ENCODE peak calls at places on chromosomes 3 and 15, in seven cellular contexts. M, H, K, T, D, B and F are unnamed samples.
A peak's percentile ranks its signal among the peaks of the same experiment; 100 is the strongest.

GRCh38 chr3:27312044-27312668 is 57.0 kb downstream of the NEK10 start:
- DNase-seq in M (no peak), H (no peak), K (no peak), T (peak; percentile 86), D (no peak), B (no peak), F (peak; percentile 18)

GRCh38 chr3:197003461-197004385 is 25.9 kb downstream of the MELTF start:
- DNase-seq in M (no peak), H (peak; percentile 50), K (no peak), T (peak; percentile 39), D (peak; percentile 67), B (no peak), F (peak; percentile 19)

GRCh38 chr3:149004622-149005021 is 13.3 kb downstream of the GYG1 start:
- DNase-seq in M (no peak), H (peak; percentile 48), K (no peak), T (peak; percentile 72), D (no peak), B (no peak), F (no peak)

GRCh38 chr3:105293441-105293840 is 73.3 kb upstream of the ALCAM start:
- DNase-seq in M (no peak), H (no peak), K (no peak), T (peak; percentile 60), D (no peak), B (no peak), F (no peak)

GRCh38 chr3:36461588-36461987 is 81.3 kb downstream of the STAC start:
- DNase-seq in M (no peak), H (no peak), K (no peak), T (no peak), D (no peak), B (no peak), F (no peak)

GRCh38 chr3:144586382-144586781 is 614.8 kb downstream of the DIPK2A start:
- DNase-seq in M (no peak), H (no peak), K (no peak), T (no peak), D (no peak), B (no peak), F (no peak)

GRCh38 chr15:75452364-75452967 is 976 bp upstream of the SIN3A start:
- DNase-seq in M (peak; percentile 85), H (peak; percentile 90), K (peak; percentile 94), T (peak; percentile 84), D (peak; percentile 95), B (peak; percentile 86), F (peak; percentile 53)

GRCh38 chr3:178367817-178368617 is 168.2 kb upstream of the KCNMB2 start:
- DNase-seq in M (peak; percentile 49), H (no peak), K (no peak), T (no peak), D (no peak), B (no peak), F (no peak)

GRCh38 chr15:46502668-46503067 is 867.8 kb downstream of the SQOR start:
- DNase-seq in M (no peak), H (no peak), K (no peak), T (peak; percentile 39), D (no peak), B (no peak), F (no peak)

GRCh38 chr15:89501646-89502045 is 5.3 kb upstream of the RHCG start:
- DNase-seq in M (no peak), H (no peak), K (peak; percentile 6), T (no peak), D (no peak), B (no peak), F (no peak)

GRCh38 chr15:66103293-66103590 is 150.3 kb downstream of the MEGF11 start:
- DNase-seq in M (no peak), H (no peak), K (no peak), T (no peak), D (no peak), B (no peak), F (no peak)

GRCh38 chr15:66099950-66100671 is 153.4 kb downstream of the MEGF11 start:
- DNase-seq in M (no peak), H (no peak), K (no peak), T (no peak), D (no peak), B (no peak), F (no peak)

GRCh38 chr15:66102563-66103292 is 150.8 kb downstream of the MEGF11 start:
- DNase-seq in M (no peak), H (peak; percentile 19), K (no peak), T (no peak), D (no peak), B (no peak), F (no peak)

GRCh38 chr15:66100761-66101160 is 152.8 kb downstream of the MEGF11 start:
- DNase-seq in M (no peak), H (no peak), K (no peak), T (no peak), D (no peak), B (no peak), F (no peak)

GRCh38 chr15:66101715-66102395 is 151.7 kb downstream of the MEGF11 start:
- DNase-seq in M (no peak), H (no peak), K (no peak), T (no peak), D (no peak), B (no peak), F (no peak)
- H3K27ac ChIP-seq in M (no peak overlapping the region), H (no peak overlapping the region), K (no peak overlapping the region), T (no peak overlapping the region), D (no peak overlapping the region), B (no peak overlapping the region), F (no peak overlapping the region)

GRCh38 chr15:60419752-60420151 is 22.0 kb upstream of the ANXA2 start:
- DNase-seq in M (no peak), H (no peak), K (no peak), T (no peak), D (no peak), B (no peak), F (no peak)

GRCh38 chr15:60416519-60416918 is 18.7 kb upstream of the ANXA2 start:
- DNase-seq in M (no peak), H (no peak), K (no peak), T (no peak), D (no peak), B (no peak), F (no peak)

GRCh38 chr15:60418095-60418494 is 20.3 kb upstream of the ANXA2 start:
- DNase-seq in M (no peak), H (no peak), K (no peak), T (no peak), D (no peak), B (no peak), F (no peak)

GRCh38 chr15:60414016-60414682 is 16.4 kb upstream of the ANXA2 start:
- DNase-seq in M (no peak), H (no peak), K (no peak), T (peak; percentile 81), D (no peak), B (no peak), F (no peak)

GRCh38 chr15:60417112-60417511 is 19.3 kb upstream of the ANXA2 start:
- DNase-seq in M (no peak), H (no peak), K (no peak), T (no peak), D (no peak), B (no peak), F (no peak)
- H3K4me1 ChIP-seq in M (peaks cover 5% of the 10 kb centered on the region), H (no peaks in the 10 kb centered on the region), K (no peaks in the 10 kb centered on the region), T (peaks cover 48% of the 10 kb centered on the region), D (no peaks in the 10 kb centered on the region), B (no peaks in the 10 kb centered on the region), F (no peaks in the 10 kb centered on the region)

DNA sequence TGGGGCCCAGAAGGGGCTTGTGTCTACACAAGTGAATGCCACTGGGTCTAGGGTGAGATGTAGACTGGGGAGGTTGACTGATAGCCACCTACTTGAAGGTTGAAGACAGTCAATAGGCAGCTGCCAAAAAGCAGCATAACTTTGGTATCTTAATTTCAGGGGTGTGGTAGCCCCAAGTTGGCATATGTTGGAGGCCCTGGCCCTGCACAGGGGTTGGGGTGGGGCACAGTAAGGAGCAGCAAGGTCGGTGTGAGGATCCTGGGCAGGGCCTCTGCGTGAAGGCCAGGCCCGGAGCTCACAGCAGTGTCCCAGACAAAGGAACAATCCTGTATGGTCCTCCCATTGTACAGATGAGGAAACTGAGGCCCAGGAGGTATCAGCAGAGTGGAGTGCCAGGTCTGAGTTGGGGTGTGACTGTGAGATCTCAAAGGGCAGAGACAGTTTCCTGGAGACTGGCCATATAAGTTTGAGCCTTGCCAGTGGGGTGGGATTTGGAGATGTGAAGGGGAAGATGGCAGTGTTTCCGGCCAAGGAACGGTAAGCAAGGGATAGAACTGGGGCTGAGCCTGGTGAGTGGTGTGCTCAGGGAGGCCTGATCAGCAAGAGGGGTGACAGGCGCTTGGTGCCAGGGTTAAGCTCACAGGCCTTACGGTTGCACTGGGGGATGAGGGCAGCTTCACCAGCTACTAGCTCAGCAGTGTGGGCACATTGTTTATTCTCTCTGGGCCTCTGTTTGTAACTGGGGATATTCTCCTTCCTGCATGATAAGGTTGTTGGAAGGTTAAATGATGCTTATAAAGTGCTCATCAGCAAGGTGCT is 1.7 kb downstream of the KLHL40 start:
- DNase-seq in M (no peak), H (no peak), K (no peak), T (no peak), D (no peak), B (no peak), F (no peak)
- H3K27ac ChIP-seq in M (no peak overlapping the region), H (no peak overlapping the region), K (no peak overlapping the region), T (no peak overlapping the region), D (no peak overlapping the region), B (no peak overlapping the region), F (no peak overlapping the region)

DNA sequence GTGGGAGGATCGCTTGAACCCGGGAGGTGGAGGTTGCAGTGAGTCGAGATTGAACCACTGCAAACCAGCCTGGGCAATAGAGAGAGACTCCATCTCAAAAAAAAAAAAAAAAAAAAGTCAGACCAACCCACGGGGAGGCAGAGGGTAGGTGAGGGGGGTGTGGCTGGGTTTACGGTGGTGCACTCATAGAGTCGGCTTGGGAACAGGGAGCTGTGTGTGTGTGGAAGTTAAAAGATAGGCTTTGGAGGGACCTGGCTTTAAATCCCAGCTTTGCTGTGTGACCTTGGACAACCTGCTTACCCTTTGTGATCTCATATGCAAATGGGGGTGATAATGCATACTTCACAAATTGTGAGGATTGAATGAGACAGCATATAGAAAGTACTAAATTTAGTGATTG is 10.0 kb upstream of the ISLR2 start:
- DNase-seq in M (no peak), H (no peak), K (no peak), T (no peak), D (no peak), B (no peak), F (no peak)
- H3K4me1 ChIP-seq in M (no peaks in the 10 kb centered on the region), H (no peaks in the 10 kb centered on the region), K (peaks cover 6% of the 10 kb centered on the region), T (no peaks in the 10 kb centered on the region), D (no peaks in the 10 kb centered on the region), B (no peaks in the 10 kb centered on the region), F (no peaks in the 10 kb centered on the region)

DNA sequence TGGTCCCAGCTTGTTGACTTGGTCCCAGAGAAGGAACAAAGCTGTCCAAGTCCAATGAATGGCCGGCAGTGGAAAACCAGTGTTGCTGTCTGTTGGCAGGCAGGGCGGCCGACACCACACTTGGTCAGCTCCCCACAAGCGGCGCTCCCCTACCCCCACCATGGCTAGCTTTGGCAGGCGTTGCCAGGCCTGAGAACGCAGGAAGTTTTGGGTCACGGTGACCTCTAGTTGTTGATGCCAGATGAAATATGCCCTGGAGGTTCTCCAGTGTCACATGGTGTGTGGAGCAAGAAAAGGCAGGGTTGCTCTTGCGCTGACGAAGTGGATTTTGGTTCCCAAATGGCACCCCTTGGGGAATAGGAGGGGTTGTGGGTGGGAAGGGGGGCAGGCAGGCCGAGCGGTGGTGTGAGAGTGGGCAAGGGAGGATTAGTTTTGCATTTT is 72.7 kb upstream of the TPRG1 start:
- DNase-seq in M (peak; percentile 84), H (peak; percentile 33), K (peak; percentile 62), T (no peak), D (peak; percentile 97), B (no peak), F (no peak)
- H3K27ac ChIP-seq in M (peak overlapping the region; percentile 23), H (peak overlapping the region; percentile 30), K (peak overlapping the region; percentile 77), T (no peak overlapping the region), D (peak overlapping the region; percentile 79), B (no peak overlapping the region), F (no peak overlapping the region)